ENCODE peak calls at places on chromosomes 4 and X, in ten cellular contexts. One of them, this sample, is unnamed.

GRCh38 chr4:187865914-187866313 is 129.7 kb upstream of the ZFP42 start:
- DNase-seq in activated T-helper 2 cell treated with anti-CD3 and anti-CD28 coated beads, Interferon-gamma antibody, Interleukin-2, Interleukin-4, amounts not matched to agents 10 μg/mL and 5 μg/mL and 100 μg/mL, durations not matched to agents 14 hours and 24 hours and 36 hours: no peak
- DNase-seq in T-helper 2 cell: no peak
- DNase-seq in brain microvascular endothelial cell: no peak
- DNase-seq in activated T-cell treated with anti-CD3 and anti-CD28 coated beads for 1 hour: no peak
- DNase-seq in LoVo: no peak
- DNase-seq in AG10803: no peak
- DNase-seq in tibial nerve: no peak
- DNase-seq in stimulated activated CD4-positive, alpha-beta T cell treated with anti-CD3 and anti-CD28 coated beads, Interleukin-1b, Interleukin-23, amount 100 ng/mL, for 24 hours: no peak
- DNase-seq in CMK: no peak
- DNase-seq in this sample: no peak

GRCh38 chr4:158236304-158237030 is 26.2 kb downstream of the TMEM144 start:
- DNase-seq in activated T-helper 2 cell treated with anti-CD3 and anti-CD28 coated beads, Interferon-gamma antibody, Interleukin-2, Interleukin-4, amounts not matched to agents 10 μg/mL and 5 μg/mL and 100 μg/mL, durations not matched to agents 14 hours and 24 hours and 36 hours: no peak
- DNase-seq in T-helper 2 cell: no peak
- DNase-seq in brain microvascular endothelial cell: no peak
- DNase-seq in activated T-cell treated with anti-CD3 and anti-CD28 coated beads for 1 hour: no peak
- DNase-seq in LoVo: no peak
- DNase-seq in AG10803: no peak
- DNase-seq in tibial nerve: no peak
- DNase-seq in stimulated activated CD4-positive, alpha-beta T cell treated with anti-CD3 and anti-CD28 coated beads, Interleukin-1b, Interleukin-23, amount 100 ng/mL, for 24 hours: no peak
- DNase-seq in CMK: no peak
- DNase-seq in this sample: no peak

GRCh38 chrX:54386314-54386713 is 28.5 kb upstream of the WNK3 start:
- DNase-seq in activated T-helper 2 cell treated with anti-CD3 and anti-CD28 coated beads, Interferon-gamma antibody, Interleukin-2, Interleukin-4, amounts not matched to agents 10 μg/mL and 5 μg/mL and 100 μg/mL, durations not matched to agents 14 hours and 24 hours and 36 hours: no peak
- DNase-seq in T-helper 2 cell: no peak
- DNase-seq in brain microvascular endothelial cell: peak; percentile 5
- DNase-seq in activated T-cell treated with anti-CD3 and anti-CD28 coated beads for 1 hour: no peak
- DNase-seq in LoVo: no peak
- DNase-seq in AG10803: no peak
- DNase-seq in tibial nerve: no peak
- DNase-seq in stimulated activated CD4-positive, alpha-beta T cell treated with anti-CD3 and anti-CD28 coated beads, Interleukin-1b, Interleukin-23, amount 100 ng/mL, for 24 hours: no peak
- DNase-seq in CMK: no peak
- DNase-seq in this sample: no peak

GRCh38 chrX:17656035-17656418 is 81.3 kb upstream of the SCML1 start:
- DNase-seq in activated T-helper 2 cell treated with anti-CD3 and anti-CD28 coated beads, Interferon-gamma antibody, Interleukin-2, Interleukin-4, amounts not matched to agents 10 μg/mL and 5 μg/mL and 100 μg/mL, durations not matched to agents 14 hours and 24 hours and 36 hours: no peak
- DNase-seq in T-helper 2 cell: no peak
- DNase-seq in brain microvascular endothelial cell: no peak
- DNase-seq in activated T-cell treated with anti-CD3 and anti-CD28 coated beads for 1 hour: no peak
- DNase-seq in LoVo: no peak
- DNase-seq in AG10803: peak; percentile 2
- DNase-seq in tibial nerve: no peak
- DNase-seq in stimulated activated CD4-positive, alpha-beta T cell treated with anti-CD3 and anti-CD28 coated beads, Interleukin-1b, Interleukin-23, amount 100 ng/mL, for 24 hours: no peak
- DNase-seq in CMK: no peak
- DNase-seq in this sample: peak; percentile 11

GRCh38 chr4:166143227-166143626 is 270.2 kb downstream of the TLL1 start:
- DNase-seq in activated T-helper 2 cell treated with anti-CD3 and anti-CD28 coated beads, Interferon-gamma antibody, Interleukin-2, Interleukin-4, amounts not matched to agents 10 μg/mL and 5 μg/mL and 100 μg/mL, durations not matched to agents 14 hours and 24 hours and 36 hours: no peak
- DNase-seq in T-helper 2 cell: no peak
- DNase-seq in brain microvascular endothelial cell: peak; percentile 7
- DNase-seq in activated T-cell treated with anti-CD3 and anti-CD28 coated beads for 1 hour: no peak
- DNase-seq in LoVo: no peak
- DNase-seq in AG10803: peak; percentile 5
- DNase-seq in tibial nerve: no peak
- DNase-seq in stimulated activated CD4-positive, alpha-beta T cell treated with anti-CD3 and anti-CD28 coated beads, Interleukin-1b, Interleukin-23, amount 100 ng/mL, for 24 hours: no peak
- DNase-seq in CMK: no peak
- DNase-seq in this sample: no peak

GRCh38 chr4:111847256-111848108 is 297.8 kb upstream of the FAM241A start:
- DNase-seq in activated T-helper 2 cell treated with anti-CD3 and anti-CD28 coated beads, Interferon-gamma antibody, Interleukin-2, Interleukin-4, amounts not matched to agents 10 μg/mL and 5 μg/mL and 100 μg/mL, durations not matched to agents 14 hours and 24 hours and 36 hours: no peak
- DNase-seq in T-helper 2 cell: no peak
- DNase-seq in brain microvascular endothelial cell: no peak
- DNase-seq in activated T-cell treated with anti-CD3 and anti-CD28 coated beads for 1 hour: no peak
- DNase-seq in LoVo: no peak
- DNase-seq in AG10803: peak; percentile 33
- DNase-seq in tibial nerve: no peak
- DNase-seq in stimulated activated CD4-positive, alpha-beta T cell treated with anti-CD3 and anti-CD28 coated beads, Interleukin-1b, Interleukin-23, amount 100 ng/mL, for 24 hours: no peak
- DNase-seq in CMK: no peak
- DNase-seq in this sample: peak; percentile 8

GRCh38 chrX:17164936-17165335 is 210.1 kb upstream of the NHS start:
- DNase-seq in activated T-helper 2 cell treated with anti-CD3 and anti-CD28 coated beads, Interferon-gamma antibody, Interleukin-2, Interleukin-4, amounts not matched to agents 10 μg/mL and 5 μg/mL and 100 μg/mL, durations not matched to agents 14 hours and 24 hours and 36 hours: no peak
- DNase-seq in T-helper 2 cell: no peak
- DNase-seq in brain microvascular endothelial cell: no peak
- DNase-seq in activated T-cell treated with anti-CD3 and anti-CD28 coated beads for 1 hour: no peak
- DNase-seq in LoVo: no peak
- DNase-seq in AG10803: no peak
- DNase-seq in tibial nerve: no peak
- DNase-seq in stimulated activated CD4-positive, alpha-beta T cell treated with anti-CD3 and anti-CD28 coated beads, Interleukin-1b, Interleukin-23, amount 100 ng/mL, for 24 hours: no peak
- DNase-seq in CMK: no peak
- DNase-seq in this sample: no peak

GRCh38 chr4:182142146-182143085 is 100.8 kb upstream of the TENM3 start:
- DNase-seq in activated T-helper 2 cell treated with anti-CD3 and anti-CD28 coated beads, Interferon-gamma antibody, Interleukin-2, Interleukin-4, amounts not matched to agents 10 μg/mL and 5 μg/mL and 100 μg/mL, durations not matched to agents 14 hours and 24 hours and 36 hours: no peak
- DNase-seq in T-helper 2 cell: no peak
- DNase-seq in brain microvascular endothelial cell: no peak
- DNase-seq in activated T-cell treated with anti-CD3 and anti-CD28 coated beads for 1 hour: no peak
- DNase-seq in LoVo: peak; percentile 10
- DNase-seq in AG10803: peak; percentile 62
- DNase-seq in tibial nerve: no peak
- DNase-seq in stimulated activated CD4-positive, alpha-beta T cell treated with anti-CD3 and anti-CD28 coated beads, Interleukin-1b, Interleukin-23, amount 100 ng/mL, for 24 hours: no peak
- DNase-seq in CMK: no peak
- DNase-seq in this sample: peak; percentile 70

GRCh38 chr4:184472540-184473264 is 1.6 kb downstream of the IRF2 start:
- DNase-seq in activated T-helper 2 cell treated with anti-CD3 and anti-CD28 coated beads, Interferon-gamma antibody, Interleukin-2, Interleukin-4, amounts not matched to agents 10 μg/mL and 5 μg/mL and 100 μg/mL, durations not matched to agents 14 hours and 24 hours and 36 hours: peak; percentile 57
- DNase-seq in T-helper 2 cell: peak; percentile 35
- DNase-seq in brain microvascular endothelial cell: peak; percentile 30
- DNase-seq in activated T-cell treated with anti-CD3 and anti-CD28 coated beads for 1 hour: peak; percentile 18
- DNase-seq in LoVo: peak; percentile 76
- DNase-seq in AG10803: peak; percentile 62
- DNase-seq in tibial nerve: peak; percentile 47
- DNase-seq in stimulated activated CD4-positive, alpha-beta T cell treated with anti-CD3 and anti-CD28 coated beads, Interleukin-1b, Interleukin-23, amount 100 ng/mL, for 24 hours: peak; percentile 35
- DNase-seq in CMK: peak; percentile 52
- DNase-seq in this sample: peak; percentile 91

GRCh38 chrX:138127314-138127713 is 561.4 kb downstream of the ZIC3 start:
- DNase-seq in activated T-helper 2 cell treated with anti-CD3 and anti-CD28 coated beads, Interferon-gamma antibody, Interleukin-2, Interleukin-4, amounts not matched to agents 10 μg/mL and 5 μg/mL and 100 μg/mL, durations not matched to agents 14 hours and 24 hours and 36 hours: no peak
- DNase-seq in T-helper 2 cell: no peak
- DNase-seq in brain microvascular endothelial cell: no peak
- DNase-seq in activated T-cell treated with anti-CD3 and anti-CD28 coated beads for 1 hour: no peak
- DNase-seq in LoVo: no peak
- DNase-seq in AG10803: peak; percentile 38
- DNase-seq in tibial nerve: no peak
- DNase-seq in stimulated activated CD4-positive, alpha-beta T cell treated with anti-CD3 and anti-CD28 coated beads, Interleukin-1b, Interleukin-23, amount 100 ng/mL, for 24 hours: no peak
- DNase-seq in CMK: no peak
- DNase-seq in this sample: no peak